ENCODE peak calls at places on chromosome 21, in five cellular contexts. C, X, A, U and Z are unnamed samples.

GRCh38 chr21:37784591-37785318 is 131.5 kb downstream of the KCNJ6 start:
- DNase-seq in A (no peak), X (no peak), C (no peak), U (no peak), Z (no peak)

GRCh38 chr21:44920694-44921604 is at the start of gene ITGB2:
- DNase-seq in U (peak), A (peak), C (no peak), X (no peak), Z (no peak)

GRCh38 chr21:31363720-31364119 is 19.7 kb upstream of the TIAM1 start:
- DNase-seq in U (no peak), A (no peak), C (no peak), X (no peak), Z (no peak)

GRCh38 chr21:18153063-18153462 is 91.6 kb upstream of the CHODL start:
- DNase-seq in C (no peak), A (no peak), U (no peak), X (peak), Z (no peak)

GRCh38 chr21:44647222-44647552 is 973 bp downstream of the KRTAP10-11 start:
- DNase-seq in A (no peak), C (no peak), U (no peak), X (no peak), Z (no peak)

GRCh38 chr21:31501921-31502320 is 157.6 kb upstream of the SOD1 start:
- DNase-seq in A (no peak), C (no peak), U (no peak), X (no peak), Z (peak)

GRCh38 chr21:32558131-32558530 is 27.2 kb downstream of the TCP10L start:
- DNase-seq in X (no peak), A (no peak), C (no peak), U (no peak), Z (no peak)

GRCh38 chr21:44640761-44641160 is 3.6 kb downstream of the KRTAP10-10 start:
- DNase-seq in X (no peak), A (no peak), U (no peak), C (no peak), Z (no peak)

GRCh38 chr21:45504021-45504515 is 38.2 kb downstream of the SLC19A1 start:
- DNase-seq in C (no peak), U (no peak), A (peak), X (no peak), Z (no peak)

GRCh38 chr21:34673006-34673405 is 4.2 kb downstream of the CLIC6 start:
- DNase-seq in C (no peak), A (no peak), X (no peak), U (no peak), Z (no peak)

GRCh38 chr21:44925027-44925755 is 4.5 kb upstream of the ITGB2 start:
- DNase-seq in C (no peak), A (no peak), U (no peak), X (no peak), Z (no peak)

GRCh38 chr21:19501115-19501514 is 1097.5 kb upstream of the TMPRSS15 start:
- DNase-seq in A (no peak), C (no peak), X (no peak), U (no peak), Z (no peak)

GRCh38 chr21:28099296-28099695 is 893.4 kb downstream of the LTN1 start:
- DNase-seq in U (no peak), A (peak), X (no peak), C (peak), Z (no peak)

GRCh38 chr21:41952568-41953248 is 1.1 kb downstream of the C2CD2 start:
- DNase-seq in C (no peak), X (peak), U (no peak), A (peak), Z (no peak)

GRCh38 chr21:41364308-41364707 is 2.5 kb downstream of the MX2 start:
- DNase-seq in U (no peak), A (no peak), X (no peak), C (no peak), Z (no peak)

GRCh38 chr21:33230518-33231324 is 983 bp downstream of the IFNAR2 start:
- DNase-seq in C (peak), U (peak), X (peak), A (peak), Z (peak)

GRCh38 chr21:45324430-45325205 is 36.9 kb upstream of the POFUT2 start:
- DNase-seq in A (peak), X (peak), C (peak), U (no peak), Z (no peak)

GRCh38 chr21:39037807-39038405 is 145.3 kb downstream of the PSMG1 start:
- DNase-seq in X (peak), A (no peak), U (no peak), C (no peak), Z (no peak)

GRCh38 chr21:42061195-42061865 is 9.8 kb upstream of the UMODL1 start:
- DNase-seq in X (no peak), A (peak), C (no peak), U (peak), Z (no peak)

GRCh38 chr21:42243026-42243425 is 24.1 kb downstream of the ABCG1 start:
- DNase-seq in U (no peak), A (no peak), X (no peak), C (no peak), Z (no peak)

GRCh38 chr21:43840259-43840658 is 24.8 kb upstream of the AGPAT3 start:
- DNase-seq in U (no peak), C (no peak), A (no peak), X (no peak), Z (no peak)

GRCh38 chr21:44916965-44917364 is 3.7 kb downstream of the ITGB2 start:
- DNase-seq in X (no peak), A (no peak), U (no peak), C (no peak), Z (peak)

GRCh38 chr21:35529141-35529863 is 480.2 kb upstream of the RUNX1 start:
- DNase-seq in A (no peak), C (no peak), U (no peak), X (no peak), Z (no peak)

GRCh38 chr21:45856940-45857339 is 124.6 kb upstream of the COL6A1 start:
- DNase-seq in X (no peak), A (no peak), C (no peak), U (no peak), Z (no peak)

GRCh38 chr21:43645414-43645891 is 13.8 kb downstream of the HSF2BP start:
- DNase-seq in X (peak), A (no peak), U (peak), C (peak), Z (peak)